ENCODE peak calls at places on chromosomes 13 and 19, in six cellular contexts. Z, X, K, E, W and A are unnamed samples.
A peak's percentile ranks its signal among the peaks of the same experiment; 100 is the strongest.

GRCh38 chr13:69199664-69200063 is 908.0 kb upstream of the ATXN8OS start:
- DNase-seq in Z (no peak), K (no peak), W (no peak), E (no peak), X (no peak), A (no peak)

GRCh38 chr19:56712609-56713008 is 41.1 kb upstream of the ZNF835 start:
- DNase-seq in X (no peak), Z (no peak), W (no peak), E (no peak), K (no peak), A (no peak)

GRCh38 chr13:46757640-46758039 is 39.3 kb downstream of the ESD start:
- DNase-seq in K (no peak), E (no peak), X (no peak), Z (no peak), W (no peak), A (no peak)

GRCh38 chr19:54364775-54365257 is at the start of gene LAIR1:
- DNase-seq in E (no peak), W (no peak), K (no peak), X (no peak), Z (no peak), A (no peak)

GRCh38 chr13:45393941-45394570 is 24.1 kb downstream of the SLC25A30 start:
- DNase-seq in X (peak; percentile 62), Z (peak; percentile 45), W (peak; percentile 61), K (peak; percentile 54), E (no peak), A (peak; percentile 58)

GRCh38 chr13:56515441-56515840 is 625.3 kb upstream of the PRR20A start:
- DNase-seq in E (no peak), Z (no peak), W (no peak), X (no peak), K (no peak), A (no peak)

GRCh38 chr13:60453490-60453889 is 56.5 kb downstream of the TDRD3 start:
- DNase-seq in X (no peak), E (no peak), K (peak; percentile 58), W (no peak), Z (no peak), A (no peak)

GRCh38 chr19:49855676-49856573 is 5.0 kb downstream of the PTOV1 start:
- DNase-seq in W (no peak), Z (no peak), E (no peak), K (no peak), X (no peak), A (no peak)

GRCh38 chr19:48295458-48295857 is 25.6 kb downstream of the ZNF114 start:
- DNase-seq in K (no peak), Z (no peak), E (no peak), X (no peak), W (peak; percentile 74), A (no peak)

GRCh38 chr19:7871530-7872305 is 2.5 kb downstream of the PRR36 start:
- DNase-seq in Z (peak; percentile 96), W (peak; percentile 83), X (peak; percentile 85), E (peak; percentile 96), K (peak; percentile 85), A (peak; percentile 60)

GRCh38 chr13:93220073-93220472 is 6.5 kb upstream of the GPC6 start:
- DNase-seq in W (no peak), Z (no peak), K (no peak), X (peak; percentile 9), E (no peak), A (no peak)

GRCh38 chr19:934865-935422 is 9.1 kb downstream of the ARID3A start:
- DNase-seq in E (no peak), Z (no peak), K (peak; percentile 49), X (no peak), W (peak; percentile 88), A (no peak)

GRCh38 chr19:52910648-52911047 is 12.6 kb downstream of the ZNF888 start:
- DNase-seq in K (no peak), E (no peak), W (no peak), X (no peak), Z (no peak), A (no peak)

GRCh38 chr13:50873481-50873880 is 30.0 kb upstream of the DLEU7 start:
- DNase-seq in Z (no peak), W (no peak), K (peak; percentile 1), E (no peak), X (no peak), A (no peak)

GRCh38 chr19:46753420-46754155 is 7.3 kb upstream of the STRN4 start:
- DNase-seq in X (peak; percentile 74), W (peak; percentile 48), Z (no peak), E (no peak), K (no peak), A (peak; percentile 79)

GRCh38 chr19:30430206-30430734 is 58.1 kb downstream of the ZNF536 start:
- DNase-seq in K (no peak), E (no peak), X (no peak), W (no peak), Z (no peak), A (no peak)

GRCh38 chr19:56619131-56619530 is 23.8 kb upstream of the SMIM17 start:
- DNase-seq in X (no peak), E (no peak), K (no peak), Z (no peak), W (no peak), A (no peak)

GRCh38 chr13:112752711-112753541 is 63.1 kb downstream of the ATP11A start:
- DNase-seq in Z (no peak), K (no peak), X (no peak), E (no peak), W (no peak), A (peak; percentile 8)

GRCh38 chr19:48397636-48398328 is 4.3 kb downstream of the GRIN2D start:
- DNase-seq in W (no peak), X (no peak), Z (no peak), E (no peak), K (no peak), A (no peak)

GRCh38 chr19:45920458-45920857 is 5.9 kb upstream of the NANOS2 start:
- DNase-seq in E (no peak), W (no peak), K (no peak), X (no peak), Z (no peak), A (no peak)

GRCh38 chr19:8489591-8490394 is 12.6 kb downstream of the PRAM1 start:
- DNase-seq in X (no peak), E (no peak), W (no peak), Z (no peak), K (no peak), A (no peak)

GRCh38 chr19:1725100-1726064 is 27.9 kb upstream of the ONECUT3 start:
- DNase-seq in Z (no peak), X (peak; percentile 100), W (peak; percentile 25), E (no peak), K (peak; percentile 28), A (peak; percentile 85)

GRCh38 chr13:91659583-91660415 is 261.4 kb downstream of the GPC5 start:
- DNase-seq in Z (no peak), X (no peak), E (no peak), K (no peak), W (no peak), A (no peak)

GRCh38 chr19:2823646-2824045 is 4.0 kb downstream of the ZNF554 start:
- DNase-seq in Z (no peak), E (no peak), W (no peak), X (no peak), K (no peak), A (no peak)

GRCh38 chr19:48745208-48745995 is 1.3 kb downstream of the IZUMO1 start:
- DNase-seq in Z (no peak), X (peak; percentile 69), K (peak; percentile 57), E (no peak), W (peak; percentile 51), A (peak; percentile 86)

GRCh38 chr13:85108356-85108755 is 690.9 kb downstream of the SLITRK6 start:
- DNase-seq in X (no peak), W (no peak), K (no peak), E (no peak), Z (no peak), A (no peak)

GRCh38 chr13:93304868-93305613 is 78.4 kb downstream of the GPC6 start:
- DNase-seq in K (no peak), E (no peak), Z (no peak), W (no peak), X (no peak), A (no peak)

GRCh38 chr19:1399745-1400144 is 1.6 kb downstream of the GAMT start:
- DNase-seq in Z (no peak), W (no peak), X (no peak), E (no peak), K (no peak), A (no peak)

GRCh38 chr19:47157455-47158321 is 27.1 kb downstream of the SAE1 start:
- DNase-seq in Z (no peak), W (no peak), K (peak; percentile 72), X (peak; percentile 15), E (peak; percentile 66), A (no peak)

GRCh38 chr19:46784262-46785053 is 3.9 kb downstream of the SLC1A5 start:
- DNase-seq in X (peak; percentile 90), E (no peak), K (peak; percentile 95), W (peak; percentile 80), Z (peak; percentile 71), A (peak; percentile 97)

GRCh38 chr13:99650410-99650809 is 149.1 kb downstream of the TM9SF2 start:
- DNase-seq in Z (no peak), E (no peak), W (no peak), X (no peak), K (no peak), A (no peak)
- TF ChIP-seq POLR2A in Z (no peak), E (no peak), W (no peak), X (no peak), K (no peak), A (no peak)

GRCh38 chr19:14383556-14383897 is 2.3 kb downstream of the ADGRE5 start:
- DNase-seq in Z (no peak), W (no peak), K (peak; percentile 39), E (no peak), X (peak; percentile 18), A (no peak)
- H3K4me2 ChIP-seq in Z (peak overlapping the region; percentile 92), W (no peak overlapping the region), K (no peak overlapping the region), E (no peak overlapping the region), X (peak overlapping the region; percentile 83), A (peak overlapping the region; percentile 95)

GRCh38 chr19:38317104-38317612 is 1.4 kb upstream of the YIF1B start:
- DNase-seq in K (no peak), E (no peak), Z (no peak), X (peak; percentile 94), W (no peak), A (no peak)

GRCh38 chr19:38318595-38319142 is 976 bp upstream of the KCNK6 start:
- DNase-seq in Z (no peak), K (no peak), E (no peak), W (no peak), X (no peak), A (no peak)

GRCh38 chr19:38321646-38322323 is 2.1 kb downstream of the KCNK6 start:
- DNase-seq in X (no peak), Z (no peak), W (no peak), K (peak; percentile 27), E (no peak), A (no peak)

GRCh38 chr19:38320969-38321339 is 1.3 kb downstream of the KCNK6 start:
- DNase-seq in E (no peak), K (no peak), X (no peak), W (no peak), Z (no peak), A (no peak)

GRCh38 chr19:38319421-38320258 is at the start of gene KCNK6:
- DNase-seq in Z (no peak), K (no peak), W (no peak), E (no peak), X (no peak), A (no peak)
- TF ChIP-seq POLR2A in Z (no peak), K (peak; percentile 23), W (no peak), E (no peak), X (no peak), A (peak; percentile 58)

DNA sequence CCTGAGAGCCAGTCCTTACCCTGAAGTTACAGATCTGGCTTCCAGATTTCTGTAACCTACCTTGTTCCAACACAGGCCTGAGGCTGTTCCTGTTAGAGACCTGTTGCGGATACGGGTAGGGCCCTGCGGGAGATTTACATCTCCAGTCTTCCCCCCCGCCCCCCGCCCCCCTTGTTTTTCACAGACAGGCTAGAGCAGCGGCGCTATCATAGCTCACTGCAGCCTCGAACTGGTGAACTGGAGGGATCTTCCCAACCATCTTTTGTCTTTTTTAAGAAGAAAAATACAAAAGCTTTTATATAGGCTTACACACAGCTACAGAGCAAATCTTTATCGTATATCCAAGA is 10.6 kb upstream of the CEACAM21 start:
- DNase-seq in E (no peak), W (no peak), X (no peak), Z (no peak), K (no peak), A (no peak)
- H3K4me2 ChIP-seq in E (peak overlapping the region; percentile 68), W (no peak overlapping the region), X (no peak overlapping the region), Z (no peak overlapping the region), K (no peak overlapping the region), A (no peak overlapping the region)